ENCODE peak calls at places on chromosomes 11 and 22, in four cellular contexts. One of them, this sample, is unnamed.

GRCh38 chr11:102599642-102600261 is 25.4 kb downstream of the MMP20 start:
- DNase-seq in IMR-90: peak
- DNase-seq in mesendoderm: peak
- DNase-seq in H1: no peak
- DNase-seq in this sample: no peak

GRCh38 chr11:71366076-71366475 is 82.1 kb downstream of the DHCR7 start:
- DNase-seq in IMR-90: no peak
- DNase-seq in mesendoderm: no peak
- DNase-seq in H1: no peak
- DNase-seq in this sample: no peak

GRCh38 chr11:119728226-119728626 is 774 bp downstream of the NECTIN1 start:
- DNase-seq in IMR-90: no peak
- DNase-seq in mesendoderm: no peak
- DNase-seq in H1: no peak
- DNase-seq in this sample: no peak

GRCh38 chr11:119729581-119730346 is 764 bp upstream of the NECTIN1 start:
- DNase-seq in IMR-90: peak
- DNase-seq in mesendoderm: peak
- DNase-seq in H1: peak
- DNase-seq in this sample: peak

GRCh38 chr11:66579017-66579606 is 10.7 kb upstream of the CTSF start:
- DNase-seq in IMR-90: peak
- DNase-seq in mesendoderm: peak
- DNase-seq in H1: peak
- DNase-seq in this sample: peak

GRCh38 chr11:113384551-113384950 is 3.0 kb upstream of the ANKK1 start:
- DNase-seq in IMR-90: peak
- DNase-seq in mesendoderm: peak
- DNase-seq in H1: no peak
- DNase-seq in this sample: peak

GRCh38 chr11:2913029-2913431 is 16.2 kb downstream of the PHLDA2 start:
- DNase-seq in IMR-90: peak
- DNase-seq in mesendoderm: peak
- DNase-seq in H1: no peak
- DNase-seq in this sample: no peak

GRCh38 chr22:23118647-23119491 is 22.9 kb downstream of the RSPH14 start:
- DNase-seq in IMR-90: no peak
- DNase-seq in mesendoderm: no peak
- DNase-seq in H1: no peak
- DNase-seq in this sample: no peak

GRCh38 chr22:32378703-32379272 is 21.1 kb downstream of the RFPL3 start:
- DNase-seq in IMR-90: peak
- DNase-seq in mesendoderm: peak
- DNase-seq in H1: peak
- DNase-seq in this sample: peak

GRCh38 chr22:21741059-21741458 is 5.5 kb upstream of the YPEL1 start:
- DNase-seq in IMR-90: no peak
- DNase-seq in mesendoderm: no peak
- DNase-seq in H1: no peak
- DNase-seq in this sample: no peak

GRCh38 chr22:49761836-49762235 is 65.8 kb downstream of the BRD1 start:
- DNase-seq in IMR-90: no peak
- DNase-seq in mesendoderm: no peak
- DNase-seq in H1: no peak
- DNase-seq in this sample: no peak

GRCh38 chr11:19819148-19819547 is 106.5 kb downstream of the NAV2 start:
- DNase-seq in IMR-90: no peak
- DNase-seq in mesendoderm: no peak
- DNase-seq in H1: no peak
- DNase-seq in this sample: no peak

GRCh38 chr11:109680127-109680526 is 258.1 kb downstream of the C11orf87 start:
- DNase-seq in IMR-90: peak
- DNase-seq in mesendoderm: no peak
- DNase-seq in H1: no peak
- DNase-seq in this sample: no peak

GRCh38 chr11:71485466-71485865 is 32.5 kb downstream of the NADSYN1 start:
- DNase-seq in IMR-90: no peak
- DNase-seq in mesendoderm: no peak
- DNase-seq in H1: no peak
- DNase-seq in this sample: no peak

GRCh38 chr11:62373464-62374110 is 36.3 kb downstream of the ASRGL1 start:
- DNase-seq in IMR-90: no peak
- DNase-seq in mesendoderm: peak
- DNase-seq in H1: no peak
- DNase-seq in this sample: no peak

GRCh38 chr11:61158691-61159381 is 2.4 kb downstream of the VPS37C start:
- DNase-seq in IMR-90: peak
- DNase-seq in mesendoderm: peak
- DNase-seq in H1: no peak
- DNase-seq in this sample: no peak

DNA sequence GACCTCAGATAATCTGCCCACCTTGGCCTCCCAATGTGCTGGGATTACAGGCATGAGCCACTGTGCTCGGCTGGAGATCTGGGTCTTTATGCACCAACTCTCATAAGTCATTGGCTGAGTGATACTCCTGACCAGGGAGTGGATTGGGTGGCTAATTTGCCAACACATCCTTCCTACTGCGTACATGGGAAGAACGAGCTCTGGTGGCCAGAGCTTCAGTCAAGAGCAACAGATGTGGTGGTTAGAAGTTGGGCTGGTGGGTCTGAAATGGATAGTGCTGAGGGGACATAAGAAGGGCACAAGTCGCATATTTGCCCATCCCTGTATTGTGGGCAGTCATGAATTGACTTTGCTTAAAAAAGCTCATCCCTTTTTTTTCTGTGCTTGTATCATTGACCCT is 74.1 kb upstream of the AMPD3 start:
- DNase-seq in IMR-90: no peak
- DNase-seq in mesendoderm: no peak
- DNase-seq in H1: peak
- DNase-seq in this sample: no peak
- H4K5ac ChIP-seq in IMR-90: no peak
- H4K5ac ChIP-seq in mesendoderm: no peak
- H4K5ac ChIP-seq in H1: no peak
- H4K5ac ChIP-seq in this sample: no peak

DNA sequence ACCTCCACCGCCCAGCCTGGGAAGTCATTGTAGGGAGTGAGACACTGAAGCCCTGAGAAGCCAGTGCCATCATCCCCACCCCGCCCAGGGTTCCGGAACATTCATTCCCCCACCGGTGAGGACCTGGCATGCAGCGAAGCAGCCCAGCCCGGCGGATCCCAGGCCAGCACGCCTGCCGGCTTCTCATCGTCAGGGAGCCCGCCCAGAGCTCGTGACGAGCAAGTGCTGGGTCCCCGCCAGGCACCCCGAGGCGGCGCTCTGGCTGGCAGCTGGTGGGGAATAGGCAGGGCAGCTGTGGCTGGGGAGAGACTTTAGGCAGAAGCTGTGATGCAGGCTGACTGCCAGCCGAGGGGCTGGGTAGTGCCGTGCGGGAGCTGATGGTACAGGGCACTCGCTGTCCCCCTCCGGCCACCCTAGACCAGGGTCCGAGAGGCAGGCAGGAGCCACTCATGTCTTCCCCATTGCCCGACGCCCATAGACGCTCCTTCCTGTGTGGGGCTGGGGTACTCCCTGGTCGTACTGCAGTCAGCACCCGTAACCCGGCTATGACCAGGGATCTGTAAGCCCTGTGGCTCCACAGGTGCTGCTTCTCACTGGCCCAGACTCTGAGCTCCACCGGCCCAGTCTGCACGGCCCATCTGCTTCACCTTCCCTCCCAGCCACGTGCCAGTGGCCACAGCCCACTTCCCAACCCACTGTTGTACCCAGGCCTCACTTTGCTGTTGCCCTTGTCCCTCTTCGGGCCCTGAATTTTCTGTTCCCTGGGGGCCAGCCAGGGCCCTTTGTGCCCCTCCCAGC is 24.5 kb upstream of the CABP7 start:
- DNase-seq in IMR-90: no peak
- DNase-seq in mesendoderm: no peak
- DNase-seq in H1: no peak
- DNase-seq in this sample: no peak
- H4K5ac ChIP-seq in IMR-90: no peak
- H4K5ac ChIP-seq in mesendoderm: no peak
- H4K5ac ChIP-seq in H1: no peak
- H4K5ac ChIP-seq in this sample: no peak

GRCh38 chr11:91406009-91406408 is 818.6 kb upstream of the FAT3 start:
- DNase-seq in IMR-90: no peak
- DNase-seq in mesendoderm: no peak
- DNase-seq in H1: no peak
- DNase-seq in this sample: no peak
- H4K5ac ChIP-seq in IMR-90: no peak
- H4K5ac ChIP-seq in mesendoderm: no peak
- H4K5ac ChIP-seq in H1: no peak
- H4K5ac ChIP-seq in this sample: no peak

DNA sequence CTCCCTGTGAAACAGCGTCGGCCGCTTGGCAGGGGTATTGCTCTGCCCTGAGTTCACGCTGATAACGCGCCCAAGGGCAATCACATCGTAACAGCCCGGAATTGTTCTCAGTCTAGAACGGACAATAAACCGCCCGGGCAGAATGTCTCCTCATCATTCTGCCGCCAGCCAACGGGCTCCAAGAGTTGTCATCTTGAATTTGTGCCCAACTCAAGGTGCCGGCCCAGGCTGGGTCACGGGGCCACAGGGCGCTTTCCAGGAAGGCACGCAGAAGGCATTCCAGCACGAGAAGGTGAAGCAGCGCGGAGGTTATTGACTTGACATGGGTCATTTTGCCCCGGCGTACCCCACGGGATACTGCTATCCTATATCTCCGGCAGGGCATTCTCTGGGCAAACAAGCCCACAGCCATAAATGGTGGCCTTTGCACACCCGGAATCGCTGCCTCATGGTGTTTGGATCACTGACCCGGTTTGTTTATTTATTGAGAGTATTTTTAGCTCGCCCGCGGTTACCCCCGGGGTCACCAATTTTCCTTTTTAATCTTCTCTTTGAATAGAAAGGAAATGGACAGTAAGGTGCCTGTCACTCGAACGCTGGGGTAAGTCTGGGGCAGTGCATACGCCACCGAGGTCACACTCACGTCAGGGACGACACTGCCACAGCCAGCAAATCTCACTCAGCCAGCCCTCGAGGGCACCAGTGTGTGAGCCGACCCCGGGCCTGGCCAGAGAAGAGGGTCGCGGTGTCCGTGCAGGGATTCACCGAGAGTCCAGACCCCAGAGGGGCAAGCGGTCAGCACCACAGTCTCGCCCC is 72.4 kb upstream of the FGF3 start:
- DNase-seq in IMR-90: peak
- DNase-seq in mesendoderm: no peak
- DNase-seq in H1: no peak
- DNase-seq in this sample: no peak
- H4K5ac ChIP-seq in IMR-90: no peak
- H4K5ac ChIP-seq in mesendoderm: no peak
- H4K5ac ChIP-seq in H1: no peak
- H4K5ac ChIP-seq in this sample: no peak

GRCh38 chr11:76729214-76729613 is 53.9 kb upstream of the TSKU start:
- DNase-seq in IMR-90: no peak
- DNase-seq in mesendoderm: no peak
- DNase-seq in H1: no peak
- DNase-seq in this sample: no peak

GRCh38 chr11:76728778-76729177 is 54.4 kb upstream of the TSKU start:
- DNase-seq in IMR-90: no peak
- DNase-seq in mesendoderm: no peak
- DNase-seq in H1: no peak
- DNase-seq in this sample: no peak

GRCh38 chr11:76732643-76733042 is 50.5 kb upstream of the TSKU start:
- DNase-seq in IMR-90: no peak
- DNase-seq in mesendoderm: no peak
- DNase-seq in H1: no peak
- DNase-seq in this sample: no peak

GRCh38 chr11:76734456-76735217 is 48.5 kb upstream of the TSKU start:
- DNase-seq in IMR-90: no peak
- DNase-seq in mesendoderm: peak
- DNase-seq in H1: no peak
- DNase-seq in this sample: no peak

GRCh38 chr11:76730887-76731286 is 52.3 kb upstream of the TSKU start:
- DNase-seq in IMR-90: no peak
- DNase-seq in mesendoderm: no peak
- DNase-seq in H1: no peak
- DNase-seq in this sample: no peak
- H4K5ac ChIP-seq in IMR-90: no peak
- H4K5ac ChIP-seq in mesendoderm: no peak
- H4K5ac ChIP-seq in H1: no peak
- H4K5ac ChIP-seq in this sample: no peak

GRCh38 chr22:37775785-37776638 is 31.7 kb upstream of the GCAT start:
- DNase-seq in IMR-90: peak
- DNase-seq in mesendoderm: no peak
- DNase-seq in H1: no peak
- DNase-seq in this sample: no peak
- H4K5ac ChIP-seq in IMR-90: peak
- H4K5ac ChIP-seq in mesendoderm: no peak
- H4K5ac ChIP-seq in H1: no peak
- H4K5ac ChIP-seq in this sample: no peak

GRCh38 chr11:120867024-120867423 is 156.9 kb upstream of the TBCEL start:
- DNase-seq in IMR-90: no peak
- DNase-seq in mesendoderm: peak
- DNase-seq in H1: no peak
- DNase-seq in this sample: no peak

GRCh38 chr11:120858740-120859139 is 165.2 kb upstream of the TBCEL start:
- DNase-seq in IMR-90: peak
- DNase-seq in mesendoderm: peak
- DNase-seq in H1: no peak
- DNase-seq in this sample: no peak

GRCh38 chr11:120867531-120867930 is 156.4 kb upstream of the TBCEL start:
- DNase-seq in IMR-90: no peak
- DNase-seq in mesendoderm: peak
- DNase-seq in H1: no peak
- DNase-seq in this sample: peak

GRCh38 chr11:120859552-120860295 is 164.2 kb upstream of the TBCEL start:
- DNase-seq in IMR-90: no peak
- DNase-seq in mesendoderm: no peak
- DNase-seq in H1: no peak
- DNase-seq in this sample: no peak

GRCh38 chr11:120863359-120863758 is 160.5 kb upstream of the TBCEL start:
- DNase-seq in IMR-90: peak
- DNase-seq in mesendoderm: no peak
- DNase-seq in H1: no peak
- DNase-seq in this sample: no peak
- H4K5ac ChIP-seq in IMR-90: no peak
- H4K5ac ChIP-seq in mesendoderm: no peak
- H4K5ac ChIP-seq in H1: no peak
- H4K5ac ChIP-seq in this sample: no peak

DNA sequence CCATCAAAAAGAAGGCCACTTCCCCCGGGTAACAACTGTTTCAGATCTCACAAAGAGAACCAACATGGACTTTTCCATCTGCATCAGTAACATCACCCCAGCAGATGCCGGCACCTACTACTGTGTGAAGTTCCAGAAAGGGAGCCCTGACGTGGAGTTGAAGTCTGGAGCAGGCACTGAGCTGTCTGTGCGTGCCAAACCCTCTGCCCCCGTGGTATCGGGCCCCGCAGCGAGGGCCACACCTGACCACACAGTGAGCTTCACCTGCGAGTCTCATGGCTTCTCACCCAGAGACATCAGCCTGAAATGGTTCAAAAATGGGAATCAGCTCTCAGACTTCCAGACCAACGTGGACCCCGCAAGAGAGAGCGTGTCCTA is 3.7 kb downstream of the SEC14L6 start:
- DNase-seq in IMR-90: no peak
- DNase-seq in mesendoderm: no peak
- DNase-seq in H1: no peak
- DNase-seq in this sample: no peak
- H4K5ac ChIP-seq in IMR-90: no peak
- H4K5ac ChIP-seq in mesendoderm: no peak
- H4K5ac ChIP-seq in H1: no peak
- H4K5ac ChIP-seq in this sample: no peak